ENCODE peak calls at places on chromosomes 16 and 17, in seven cellular contexts. H, M, I, A, O, X and R are unnamed samples.

GRCh38 chr17:68011199-68011665 is 15.0 kb upstream of the C17orf58 start:
- DNase-seq in H (no peak), M (peak; percentile 50), I (peak; percentile 70), A (peak; percentile 60), O (peak; percentile 67), X (peak; percentile 76), R (no peak)

GRCh38 chr16:88806491-88807111 is 3.0 kb downstream of the CDT1 start:
- DNase-seq in H (no peak), M (no peak), I (no peak), A (no peak), O (no peak), X (no peak), R (no peak)

GRCh38 chr17:62967111-62967449 is 1.0 kb downstream of the TANC2 start:
- DNase-seq in H (no peak), M (no peak), I (no peak), A (no peak), O (no peak), X (no peak), R (no peak)

GRCh38 chr16:68995011-68995504 is 110.4 kb upstream of the HAS3 start:
- DNase-seq in H (peak; percentile 63), M (no peak), I (peak; percentile 50), A (no peak), O (no peak), X (no peak), R (no peak)

GRCh38 chr16:57167951-57168350 is 17.9 kb downstream of the PSME3IP1 start:
- DNase-seq in H (peak; percentile 45), M (no peak), I (peak; percentile 64), A (no peak), O (no peak), X (no peak), R (no peak)

GRCh38 chr16:11032000-11032921 is 87.9 kb downstream of the CLEC16A start:
- DNase-seq in H (no peak), M (no peak), I (no peak), A (no peak), O (no peak), X (no peak), R (no peak)

GRCh38 chr16:81455006-81455405 is 10.4 kb downstream of the CMIP start:
- DNase-seq in H (no peak), M (no peak), I (no peak), A (no peak), O (no peak), X (no peak), R (no peak)

GRCh38 chr17:38891441-38891840 is 21.6 kb downstream of the LASP1 start:
- DNase-seq in H (no peak), M (no peak), I (no peak), A (no peak), O (no peak), X (no peak), R (no peak)

GRCh38 chr16:62406387-62406786 is 370.1 kb upstream of the CDH8 start:
- DNase-seq in H (no peak), M (no peak), I (no peak), A (no peak), O (no peak), X (no peak), R (no peak)

GRCh38 chr17:75548839-75549238 is 23.3 kb downstream of the LLGL2 start:
- DNase-seq in H (no peak), M (no peak), I (no peak), A (no peak), O (no peak), X (no peak), R (no peak)

GRCh38 chr16:48627148-48627547 is 17.2 kb upstream of the N4BP1 start:
- DNase-seq in H (no peak), M (no peak), I (no peak), A (no peak), O (no peak), X (no peak), R (peak; percentile 16)

GRCh38 chr16:4862639-4863038 is 15.4 kb downstream of the UBN1 start:
- DNase-seq in H (no peak), M (no peak), I (peak; percentile 28), A (no peak), O (no peak), X (no peak), R (no peak)

GRCh38 chr16:23134274-23134673 is 15.0 kb downstream of the USP31 start:
- DNase-seq in H (no peak), M (peak; percentile 77), I (no peak), A (no peak), O (no peak), X (no peak), R (no peak)

GRCh38 chr16:11135167-11135973 is 120.6 kb downstream of the SOCS1 start:
- DNase-seq in H (no peak), M (no peak), I (no peak), A (no peak), O (no peak), X (no peak), R (peak; percentile 77)

GRCh38 chr17:49990921-49991320 is 4.1 kb downstream of the DLX3 start:
- DNase-seq in H (no peak), M (no peak), I (no peak), A (no peak), O (no peak), X (no peak), R (peak; percentile 73)

GRCh38 chr16:57574646-57575467 is 32.4 kb downstream of the ADGRG5 start:
- DNase-seq in H (no peak), M (no peak), I (no peak), A (no peak), O (no peak), X (no peak), R (peak; percentile 76)

GRCh38 chr17:48392836-48393235 is 37.2 kb downstream of the SKAP1 start:
- DNase-seq in H (no peak), M (no peak), I (no peak), A (no peak), O (no peak), X (no peak), R (no peak)

GRCh38 chr17:70677783-70678647 is 508.7 kb downstream of the KCNJ2 start:
- DNase-seq in H (no peak), M (no peak), I (no peak), A (no peak), O (no peak), X (no peak), R (no peak)

GRCh38 chr16:53415504-53415903 is 18.8 kb upstream of the RBL2 start:
- DNase-seq in H (peak; percentile 41), M (no peak), I (peak; percentile 70), A (no peak), O (peak; percentile 12), X (no peak), R (no peak)

GRCh38 chr17:47276868-47277267 is 23.2 kb downstream of the ITGB3 start:
- DNase-seq in H (peak; percentile 47), M (peak; percentile 80), I (no peak), A (no peak), O (no peak), X (no peak), R (no peak)

GRCh38 chr17:56603486-56604238 is 10.2 kb downstream of the NOG start:
- DNase-seq in H (no peak), M (no peak), I (no peak), A (no peak), O (no peak), X (no peak), R (no peak)

GRCh38 chr16:85989376-85989775 is 90.4 kb downstream of the IRF8 start:
- DNase-seq in H (no peak), M (no peak), I (no peak), A (no peak), O (no peak), X (no peak), R (peak; percentile 64)

GRCh38 chr16:3652373-3653037 is 2.0 kb upstream of the DNASE1 start:
- DNase-seq in H (no peak), M (no peak), I (no peak), A (no peak), O (no peak), X (no peak), R (peak; percentile 64)

GRCh38 chr17:42700890-42701289 is 18.6 kb downstream of the CNTNAP1 start:
- DNase-seq in H (no peak), M (no peak), I (no peak), A (no peak), O (no peak), X (no peak), R (no peak)

GRCh38 chr17:10292057-10292931 is 80.5 kb downstream of the MYH13 start:
- DNase-seq in H (peak; percentile 97), M (peak; percentile 62), I (no peak), A (no peak), O (no peak), X (no peak), R (no peak)

GRCh38 chr16:13957197-13958078 is 37.5 kb downstream of the ERCC4 start:
- DNase-seq in H (peak; percentile 94), M (peak; percentile 74), I (peak; percentile 19), A (no peak), O (peak; percentile 52), X (no peak), R (no peak)

GRCh38 chr17:73956595-73957465 is 246.6 kb upstream of the RPL38 start:
- DNase-seq in H (peak; percentile 33), M (peak; percentile 59), I (peak; percentile 87), A (peak; percentile 60), O (peak; percentile 74), X (peak; percentile 67), R (peak; percentile 86)

GRCh38 chr17:66755101-66755943 is 79.6 kb upstream of the CACNG5 start:
- DNase-seq in H (no peak), M (no peak), I (no peak), A (no peak), O (no peak), X (no peak), R (peak; percentile 86)

GRCh38 chr17:1119924-1120323 is 59.9 kb downstream of the ABR start:
- DNase-seq in H (no peak), M (no peak), I (no peak), A (no peak), O (no peak), X (no peak), R (no peak)